ENCODE peak calls at places on chromosomes 6 and 20, in five cellular contexts. Y is AG09319, U is NB4, O is lower leg skin, N is OCI-LY7. A is an unnamed sample.

GRCh38 chr20:10218536-10219451 is at the start of gene SNAP25:
- DNase-seq in Y (peak), O (no peak), N (no peak), U (no peak), A (peak)

GRCh38 chr20:25546048-25546447 is 39.3 kb downstream of the NINL start:
- DNase-seq in O (peak), N (no peak), U (no peak), Y (no peak), A (no peak)

GRCh38 chr6:135181333-135182119 is 418 bp downstream of the MYB start:
- DNase-seq in O (no peak), Y (no peak), N (peak), U (peak), A (peak)

GRCh38 chr20:56111951-56112730 is 106.8 kb upstream of the CBLN4 start:
- DNase-seq in O (no peak), Y (no peak), U (peak), N (no peak), A (no peak)

GRCh38 chr6:129253731-129254130 is 370.8 kb downstream of the LAMA2 start:
- DNase-seq in Y (no peak), N (no peak), U (no peak), O (no peak), A (no peak)

GRCh38 chr20:38129248-38129865 is 35.7 kb downstream of the TGM2 start:
- DNase-seq in Y (no peak), U (no peak), O (peak), N (no peak), A (no peak)

GRCh38 chr20:50980071-50980681 is 21.6 kb downstream of the MOCS3 start:
- DNase-seq in Y (peak), N (no peak), O (no peak), U (peak), A (no peak)

GRCh38 chr6:80610821-80611220 is 504.4 kb downstream of the BCKDHB start:
- DNase-seq in O (no peak), N (no peak), U (no peak), Y (no peak), A (no peak)

GRCh38 chr6:49666930-49667369 is 30.3 kb upstream of the RHAG start:
- DNase-seq in Y (no peak), N (no peak), O (no peak), U (peak), A (no peak)

GRCh38 chr6:130482645-130483390 is 117.0 kb downstream of the TMEM200A start:
- DNase-seq in O (no peak), N (no peak), Y (peak), U (no peak), A (no peak)

GRCh38 chr6:112203577-112204349 is 50.6 kb downstream of the LAMA4 start:
- DNase-seq in N (no peak), Y (no peak), U (no peak), O (no peak), A (no peak)

GRCh38 chr6:165055231-165055630 is 254.2 kb downstream of the C6orf118 start:
- DNase-seq in N (no peak), Y (no peak), O (no peak), U (peak), A (no peak)

GRCh38 chr6:53483423-53484353 is 61.2 kb downstream of the GCLC start:
- DNase-seq in O (peak), U (no peak), Y (no peak), N (peak), A (no peak)

GRCh38 chr20:24303393-24303792 is 166.0 kb upstream of the SYNDIG1 start:
- DNase-seq in Y (no peak), U (peak), O (no peak), N (no peak), A (no peak)

GRCh38 chr20:35979528-35979927 is 11.1 kb downstream of the CNBD2 start:
- DNase-seq in U (peak), O (peak), Y (no peak), N (no peak), A (no peak)

GRCh38 chr6:164025180-164025579 is 610.7 kb downstream of the QKI start:
- DNase-seq in Y (no peak), U (no peak), N (no peak), O (no peak), A (no peak)

GRCh38 chr6:144840619-144841018 is 555.5 kb downstream of the UTRN start:
- DNase-seq in O (no peak), Y (no peak), U (no peak), N (no peak), A (no peak)

GRCh38 chr6:66605971-66606370 is 898.9 kb upstream of the EYS start:
- DNase-seq in N (no peak), U (no peak), Y (no peak), O (no peak), A (no peak)

GRCh38 chr20:40710608-40711007 is 21.6 kb upstream of the MAFB start:
- DNase-seq in Y (no peak), U (no peak), N (no peak), O (peak), A (no peak)

GRCh38 chr6:31368461-31368860 is 11.5 kb upstream of the HLA-B start:
- DNase-seq in U (no peak), O (no peak), Y (no peak), N (no peak), A (no peak)

GRCh38 chr6:53014034-53014433 is 18.9 kb upstream of the GSTA4 start:
- DNase-seq in Y (no peak), N (no peak), U (no peak), O (no peak), A (no peak)

GRCh38 chr20:10511507-10512231 is 76.6 kb downstream of the SLX4IP start:
- DNase-seq in O (peak), N (peak), U (peak), Y (peak), A (peak)

GRCh38 chr6:56046576-56046975 is 171.2 kb upstream of the BMP5 start:
- DNase-seq in N (no peak), U (peak), Y (no peak), O (peak), A (no peak)

GRCh38 chr6:158536891-158537798 is 22.7 kb upstream of the TMEM181 start:
- DNase-seq in N (no peak), Y (no peak), O (no peak), U (no peak), A (peak)

DNA sequence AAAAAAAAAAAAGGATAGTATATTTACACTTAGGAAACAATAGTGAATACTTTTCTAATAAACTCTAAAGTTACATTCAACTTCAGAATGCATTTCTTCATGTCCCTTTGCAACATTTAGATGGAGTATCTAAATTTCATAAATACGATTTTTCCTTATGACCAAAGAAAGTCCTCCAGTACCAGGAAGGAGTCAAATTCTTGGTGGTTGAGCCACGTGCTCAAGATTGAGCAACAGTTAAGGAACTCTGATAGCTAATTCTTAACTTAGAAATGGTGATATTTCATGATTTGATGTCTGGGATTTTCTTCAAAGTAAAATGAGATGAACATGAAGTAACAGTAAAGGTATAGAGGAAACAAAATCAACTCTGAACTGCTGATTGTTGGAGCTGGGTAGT is 92.7 kb downstream of the SASH1 start:
- DNase-seq in N (no peak), O (no peak), U (no peak), Y (no peak), A (no peak)
- TF ChIP-seq CTCF in N (no peak), O (no peak), U (no peak), Y (no peak), A (no peak)

GRCh38 chr6:90086517-90086916 is 192.2 kb downstream of the GJA10 start:
- DNase-seq in Y (no peak), O (no peak), N (no peak), U (no peak), A (no peak)
- TF ChIP-seq CTCF in Y (no peak), O (no peak), N (no peak), U (no peak), A (no peak)

GRCh38 chr20:61140576-61140975 is 111.5 kb upstream of the CDH4 start:
- DNase-seq in N (no peak), U (no peak), O (peak), Y (no peak), A (no peak)

DNA sequence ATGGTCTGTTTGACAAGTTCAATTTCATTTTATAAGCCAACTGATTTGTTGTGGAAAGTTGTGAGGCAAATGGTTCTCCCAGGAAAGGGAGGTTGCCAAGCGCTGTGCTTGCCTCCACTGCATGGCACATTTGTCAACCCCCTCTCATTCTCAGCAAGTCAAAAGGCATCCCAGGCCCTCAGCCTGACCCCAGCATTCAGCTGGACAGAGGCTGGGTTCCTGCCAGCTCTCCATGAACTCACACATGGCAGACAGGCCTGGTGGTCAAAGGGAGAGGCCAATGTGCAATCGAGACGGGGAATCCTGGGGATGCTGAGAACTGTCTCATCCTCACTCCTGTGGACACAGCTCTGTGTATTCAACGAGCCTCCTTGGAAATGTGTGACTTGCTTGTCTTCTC is 106.1 kb upstream of the CDH4 start:
- DNase-seq in O (peak), Y (no peak), N (no peak), U (no peak), A (no peak)
- TF ChIP-seq CTCF in O (no peak), Y (no peak), N (no peak), U (no peak), A (no peak)

GRCh38 chr20:53887973-53888372 is 182.4 kb downstream of the BCAS1 start:
- DNase-seq in O (peak), N (no peak), U (no peak), Y (no peak), A (no peak)

GRCh38 chr20:53889411-53890148 is 180.8 kb downstream of the BCAS1 start:
- DNase-seq in O (no peak), N (no peak), Y (no peak), U (no peak), A (no peak)

GRCh38 chr20:53890434-53891305 is 179.7 kb downstream of the BCAS1 start:
- DNase-seq in O (peak), U (no peak), Y (no peak), N (no peak), A (no peak)

GRCh38 chr20:53888510-53888909 is 181.9 kb downstream of the BCAS1 start:
- DNase-seq in U (no peak), N (no peak), O (peak), Y (no peak), A (no peak)

GRCh38 chr20:53888951-53889350 is 181.4 kb downstream of the BCAS1 start:
- DNase-seq in U (no peak), Y (no peak), O (peak), N (no peak), A (no peak)
- TF ChIP-seq CTCF in U (no peak), Y (no peak), O (no peak), N (no peak), A (no peak)